ENCODE peak calls at places on chromosome 3, in six cellular contexts. W, A, F, C, K and D are unnamed samples.

GRCh38 chr3:152841131-152841530 is 6.2 kb downstream of the P2RY1 start:
- DNase-seq in C (no peak), K (no peak), A (no peak), W (no peak), F (peak), D (no peak)

GRCh38 chr3:142568393-142569017 is 10.0 kb downstream of the ATR start:
- DNase-seq in C (peak), F (no peak), K (no peak), A (no peak), W (no peak), D (no peak)

GRCh38 chr3:57646723-57647122 is 46.2 kb downstream of the DENND6A start:
- DNase-seq in A (no peak), K (peak), F (peak), C (no peak), W (peak), D (peak)

GRCh38 chr3:182508896-182509295 is 284.4 kb upstream of the ATP11B start:
- DNase-seq in A (no peak), C (no peak), W (no peak), F (no peak), K (no peak), D (no peak)

GRCh38 chr3:183193762-183194701 is 31.5 kb upstream of the LAMP3 start:
- DNase-seq in W (peak), C (no peak), A (no peak), K (no peak), F (no peak), D (no peak)

GRCh38 chr3:190072856-190073255 is 47.8 kb downstream of the P3H2 start:
- DNase-seq in F (no peak), K (no peak), W (no peak), C (no peak), A (no peak), D (no peak)

GRCh38 chr3:152436707-152437615 is 168.2 kb downstream of the MBNL1 start:
- DNase-seq in W (no peak), A (no peak), F (no peak), K (peak), C (no peak), D (no peak)

GRCh38 chr3:108387065-108387464 is 90.7 kb downstream of the HHLA2 start:
- DNase-seq in F (no peak), W (no peak), A (no peak), K (no peak), C (no peak), D (no peak)

GRCh38 chr3:36738701-36739100 is 25.7 kb downstream of the DCLK3 start:
- DNase-seq in A (no peak), W (no peak), F (no peak), C (no peak), K (no peak), D (no peak)

GRCh38 chr3:13461169-13462124 is 18.7 kb upstream of the HDAC11 start:
- DNase-seq in A (peak), K (peak), W (peak), C (peak), F (peak), D (peak)

GRCh38 chr3:4755566-4755965 is 223.7 kb upstream of the BHLHE40 start:
- DNase-seq in F (no peak), W (no peak), A (no peak), K (no peak), C (no peak), D (no peak)

GRCh38 chr3:106401666-106402319 is 533.0 kb upstream of the CBLB start:
- DNase-seq in W (peak), F (peak), A (no peak), K (no peak), C (no peak), D (no peak)

GRCh38 chr3:176927280-176927679 is 270.0 kb downstream of the TBL1XR1 start:
- DNase-seq in F (no peak), A (no peak), W (no peak), K (no peak), C (no peak), D (no peak)

GRCh38 chr3:101026881-101027678 is 33.9 kb upstream of the ABI3BP start:
- DNase-seq in A (no peak), C (no peak), W (no peak), K (no peak), F (no peak), D (no peak)

DNA sequence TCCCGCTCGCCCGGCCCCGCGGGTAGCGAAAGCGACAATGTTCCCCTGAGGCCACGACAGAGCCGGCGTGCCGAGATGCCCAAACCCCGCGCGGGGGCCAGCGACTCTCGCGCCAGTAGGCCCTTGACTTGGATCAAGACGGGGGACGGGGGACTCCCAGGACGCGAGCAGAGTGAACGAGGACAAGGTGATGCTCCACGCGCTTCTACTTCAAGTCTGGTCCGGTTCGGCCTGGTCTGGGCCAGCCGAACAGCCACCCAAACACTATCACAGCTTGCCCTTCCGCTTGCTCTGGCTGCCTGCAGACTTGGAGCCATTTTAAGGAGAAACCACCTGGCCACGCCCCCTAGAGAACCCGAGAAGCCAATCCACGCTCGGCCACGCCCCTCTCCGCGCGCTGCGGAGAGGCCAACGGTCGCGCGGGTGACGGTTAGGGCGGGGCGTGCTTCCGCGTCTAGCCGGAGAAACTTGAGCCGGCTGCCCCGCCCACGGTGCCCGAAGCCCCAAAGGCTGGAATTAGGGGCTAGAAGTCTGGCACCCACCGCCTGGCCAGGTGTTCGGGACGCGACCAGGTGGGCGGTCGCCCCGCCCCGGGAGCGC is 608 bp upstream of the NDUFAF3 start:
- DNase-seq in A (peak), K (peak), F (peak), W (peak), C (peak), D (peak)
- H3K4ac ChIP-seq in A (no peak), K (peak), F (peak), W (peak), C (peak), D (peak)

GRCh38 chr3:129211772-129212171 is 28.1 kb upstream of the CNBP start:
- DNase-seq in W (peak), C (no peak), A (no peak), K (peak), F (peak), D (peak)
- H3K4me2 ChIP-seq in W (peak), C (no peak), A (no peak), K (no peak), F (peak), D (no peak)

GRCh38 chr3:27714692-27715453 is 7.2 kb downstream of the EOMES start:
- DNase-seq in C (peak), A (no peak), K (peak), F (peak), W (no peak), D (no peak)
- H3K4ac ChIP-seq in C (no peak), A (no peak), K (peak), F (no peak), W (no peak), D (no peak)

GRCh38 chr3:23438657-23439056 is 235.5 kb downstream of the UBE2E2 start:
- DNase-seq in K (no peak), W (no peak), A (no peak), F (no peak), C (no peak), D (no peak)
- H3K4me2 ChIP-seq in K (no peak), W (no peak), A (no peak), F (no peak), C (no peak), D (no peak)

GRCh38 chr3:126850370-126851085 is 132.4 kb upstream of the PLXNA1 start:
- DNase-seq in K (peak), F (peak), W (peak), C (peak), A (peak), D (peak)

GRCh38 chr3:126851382-126851781 is 131.5 kb upstream of the PLXNA1 start:
- DNase-seq in K (peak), A (no peak), C (no peak), F (no peak), W (no peak), D (no peak)

GRCh38 chr3:126851934-126852333 is 131.0 kb upstream of the PLXNA1 start:
- DNase-seq in F (no peak), C (peak), W (no peak), K (peak), A (no peak), D (no peak)

GRCh38 chr3:126848991-126849390 is 133.9 kb upstream of the PLXNA1 start:
- DNase-seq in C (peak), F (no peak), A (no peak), W (no peak), K (no peak), D (no peak)

DNA sequence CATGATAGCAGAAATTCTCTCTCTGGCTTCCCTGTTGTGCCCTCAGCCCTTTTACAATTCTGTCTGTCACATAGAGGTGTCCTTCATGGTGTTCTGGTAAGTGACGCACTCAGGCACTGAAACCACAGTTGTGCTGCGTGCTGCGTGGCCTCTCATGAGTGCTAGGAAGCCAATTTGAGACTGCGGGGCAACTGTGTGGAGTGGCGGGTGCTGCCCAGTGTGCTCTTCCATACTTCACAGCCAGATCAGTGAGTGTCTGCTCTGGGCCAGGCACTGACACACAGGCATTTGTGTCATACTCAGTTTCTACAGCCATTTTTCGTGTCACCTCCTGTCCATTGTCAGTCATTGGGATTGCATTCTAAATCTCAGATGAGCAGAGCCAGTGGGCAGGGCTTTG is 133.1 kb upstream of the PLXNA1 start:
- DNase-seq in A (no peak), W (no peak), K (peak), F (no peak), C (peak), D (no peak)
- H3K4ac ChIP-seq in A (no peak), W (peak), K (peak), F (no peak), C (peak), D (no peak)

DNA sequence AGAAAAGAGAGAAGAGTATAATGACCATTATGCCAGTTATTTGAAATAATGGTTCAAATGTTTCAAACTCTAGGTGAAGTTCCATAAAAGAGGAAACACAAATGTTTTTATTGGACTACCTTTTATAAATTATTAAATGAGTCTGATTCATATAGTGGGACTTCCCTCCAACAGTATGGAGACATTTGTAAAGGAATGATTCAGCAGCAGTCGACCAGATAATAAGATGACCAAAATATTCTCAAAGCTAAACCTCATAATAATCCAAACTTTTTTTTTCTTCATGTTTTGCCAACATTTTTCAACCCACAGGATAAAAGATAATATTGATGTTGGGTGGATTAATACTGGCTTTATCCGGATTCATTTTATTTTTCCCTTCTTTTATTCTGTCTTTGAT is 18.8 kb downstream of the TIPARP start:
- DNase-seq in C (no peak), K (no peak), W (peak), F (no peak), A (no peak), D (no peak)
- H3K4me2 ChIP-seq in C (no peak), K (no peak), W (no peak), F (no peak), A (no peak), D (no peak)

DNA sequence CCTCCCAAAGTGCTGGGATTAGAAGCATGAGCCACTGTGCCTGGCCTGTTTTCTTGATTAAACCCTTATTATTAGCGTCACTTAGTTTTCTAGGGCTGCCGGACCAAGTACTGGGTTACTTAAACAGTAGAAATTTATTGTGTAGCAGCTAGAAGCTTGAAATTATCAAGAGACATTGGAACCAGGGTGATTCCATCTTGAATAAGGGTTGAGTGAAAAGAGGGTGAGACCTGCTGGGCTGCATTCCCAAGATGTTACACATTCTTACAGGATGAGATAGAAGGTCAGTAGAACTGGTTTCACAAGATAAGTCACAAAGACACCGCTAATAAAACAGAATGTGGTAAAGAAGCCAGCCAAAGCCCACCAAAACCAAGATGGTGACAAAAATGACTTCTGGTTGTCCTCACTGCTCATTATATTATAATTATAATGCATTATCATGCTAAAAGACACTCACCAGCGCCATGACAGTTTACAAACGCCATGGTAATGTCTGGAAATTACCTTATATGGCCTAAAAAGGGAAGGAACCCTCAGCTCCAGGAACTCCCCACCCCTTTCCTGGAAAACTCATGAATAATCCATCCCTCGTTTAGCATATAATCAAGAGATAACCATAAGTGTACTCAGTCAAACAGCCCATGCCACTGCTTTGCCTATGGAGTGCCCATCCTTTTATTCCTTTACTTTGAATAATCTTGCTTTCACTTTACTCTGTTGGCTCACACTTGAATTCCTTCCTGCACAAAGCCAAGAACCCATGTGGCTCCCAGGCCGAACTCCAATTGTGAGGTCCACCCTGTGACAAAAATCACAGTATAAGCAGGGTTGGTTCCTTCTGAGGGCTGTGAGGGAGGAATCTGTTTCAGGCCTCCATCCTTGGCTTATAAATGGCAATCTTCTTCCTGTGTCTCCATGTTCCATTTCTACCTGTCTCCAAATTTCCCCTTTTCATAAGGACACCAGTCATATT is 18.9 kb upstream of the FSTL1 start:
- DNase-seq in F (peak), C (no peak), A (no peak), K (peak), W (peak), D (peak)
- H3K4ac ChIP-seq in F (no peak), C (no peak), A (no peak), K (peak), W (peak), D (peak)

DNA sequence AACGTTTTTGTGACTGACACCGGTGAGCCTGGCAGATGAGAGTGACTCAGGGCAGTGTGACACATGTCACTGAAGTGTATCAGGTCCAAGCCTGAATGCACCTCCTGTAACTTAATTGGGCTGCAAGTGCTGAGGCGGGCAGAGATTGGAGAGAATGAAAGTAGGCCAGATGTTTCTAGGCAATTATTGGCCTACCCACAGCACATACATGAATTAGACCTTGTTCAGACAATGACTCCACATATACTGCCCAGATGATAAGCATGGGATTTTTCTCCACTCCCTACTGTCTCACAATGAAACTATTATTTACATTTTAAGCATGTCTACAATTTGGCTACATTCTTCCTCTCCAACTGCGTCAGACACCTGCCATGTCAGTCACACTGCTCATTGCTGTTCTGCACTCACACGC is 187.3 kb upstream of the ZNF385D start:
- DNase-seq in C (no peak), W (no peak), F (no peak), K (no peak), A (no peak), D (peak)
- H3K4me2 ChIP-seq in C (no peak), W (no peak), F (no peak), K (no peak), A (no peak), D (no peak)

DNA sequence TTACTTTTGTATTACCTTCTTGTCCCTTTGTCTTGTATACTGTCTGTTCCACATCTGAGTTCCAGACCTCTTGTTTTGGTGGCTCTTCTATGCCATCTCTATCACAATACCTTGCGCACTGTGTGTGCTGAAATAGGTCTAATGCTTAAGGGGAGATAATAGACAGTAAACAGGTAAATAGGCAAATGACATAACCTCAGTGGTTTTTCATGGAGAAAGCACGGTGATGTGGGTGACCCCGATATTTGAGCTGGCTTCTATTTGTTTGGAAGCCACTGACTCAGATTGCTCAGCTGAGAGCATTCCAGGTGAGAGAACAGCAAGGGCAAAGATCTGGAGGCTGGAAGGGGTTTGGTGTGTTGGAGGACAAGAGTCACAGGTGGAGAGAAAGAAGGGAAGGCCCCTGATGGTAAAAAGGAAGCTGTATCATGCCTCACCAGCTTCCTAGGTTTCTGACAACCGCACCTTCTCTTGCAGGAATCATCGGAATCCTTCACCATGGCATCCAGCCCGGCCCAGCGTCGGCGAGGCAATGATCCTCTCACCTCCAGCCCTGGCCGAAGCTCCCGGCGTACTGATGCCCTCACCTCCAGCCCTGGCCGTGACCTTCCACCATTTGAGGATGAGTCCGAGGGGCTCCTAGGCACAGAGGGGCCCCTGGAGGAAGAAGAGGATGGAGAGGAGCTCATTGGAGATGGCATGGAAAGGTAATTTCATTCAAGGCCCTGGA is 795 bp downstream of the MCM2 start:
- DNase-seq in C (no peak), W (no peak), A (no peak), K (peak), F (no peak), D (peak)
- H3K4ac ChIP-seq in C (peak), W (peak), A (no peak), K (no peak), F (no peak), D (no peak)

GRCh38 chr3:128489860-128490649 is 2.9 kb downstream of the GATA2 start:
- DNase-seq in K (peak), A (no peak), W (no peak), C (peak), F (peak), D (peak)
- H3K4me2 ChIP-seq in K (peak), A (peak), W (peak), C (peak), F (peak), D (peak)